ENCODE peak calls at places on chromosomes 5 and 9, in eight cellular contexts. G is heart left ventricle; O is endothelial cell of umbilical vein; H is endodermal cell; D is psoas muscle; T is gastrocnemius medialis; Y is CD4-positive, alpha-beta memory T cell; C is PC-9. W is an unnamed sample. For H3K4me1, the result is how much of the 10 kb centered on the place peaks cover.

GRCh38 chr5:82092-82491 is 9.9 kb upstream of the PLEKHG4B start:
- DNase-seq in G (no peak), D (no peak), Y (no peak), H (peak), C (peak), T (no peak), O (no peak), W (peak)

GRCh38 chr5:178231736-178232123 is 872 bp downstream of the PHYKPL start:
- DNase-seq in H (no peak), O (no peak), C (no peak), G (no peak), T (peak), D (no peak), Y (no peak), W (no peak)

GRCh38 chr5:34555699-34556513 is 100.2 kb upstream of the RAI14 start:
- DNase-seq in C (no peak), O (no peak), Y (no peak), G (no peak), H (no peak), T (no peak), D (no peak), W (no peak)

GRCh38 chr5:56178823-56179222 is 54.3 kb downstream of the ANKRD55 start:
- DNase-seq in D (no peak), Y (no peak), T (no peak), G (no peak), O (no peak), H (no peak), C (no peak), W (no peak)

GRCh38 chr5:126972062-126972895 is 58.1 kb downstream of the MARCHF3 start:
- DNase-seq in D (no peak), C (no peak), Y (peak), G (no peak), T (no peak), H (no peak), O (peak), W (no peak)

GRCh38 chr5:32115985-32116384 is 58.1 kb downstream of the GOLPH3 start:
- DNase-seq in D (no peak), O (no peak), T (no peak), G (no peak), Y (no peak), C (no peak), H (no peak), W (no peak)

GRCh38 chr5:10507575-10508024 is 56.3 kb upstream of the ANKRD33B start:
- DNase-seq in T (no peak), Y (no peak), D (no peak), O (peak), C (no peak), G (no peak), H (no peak), W (peak)

GRCh38 chr9:78982849-78983248 is 588.9 kb upstream of the TLE4 start:
- DNase-seq in Y (no peak), O (no peak), C (peak), G (no peak), H (no peak), T (no peak), D (no peak), W (no peak)

DNA sequence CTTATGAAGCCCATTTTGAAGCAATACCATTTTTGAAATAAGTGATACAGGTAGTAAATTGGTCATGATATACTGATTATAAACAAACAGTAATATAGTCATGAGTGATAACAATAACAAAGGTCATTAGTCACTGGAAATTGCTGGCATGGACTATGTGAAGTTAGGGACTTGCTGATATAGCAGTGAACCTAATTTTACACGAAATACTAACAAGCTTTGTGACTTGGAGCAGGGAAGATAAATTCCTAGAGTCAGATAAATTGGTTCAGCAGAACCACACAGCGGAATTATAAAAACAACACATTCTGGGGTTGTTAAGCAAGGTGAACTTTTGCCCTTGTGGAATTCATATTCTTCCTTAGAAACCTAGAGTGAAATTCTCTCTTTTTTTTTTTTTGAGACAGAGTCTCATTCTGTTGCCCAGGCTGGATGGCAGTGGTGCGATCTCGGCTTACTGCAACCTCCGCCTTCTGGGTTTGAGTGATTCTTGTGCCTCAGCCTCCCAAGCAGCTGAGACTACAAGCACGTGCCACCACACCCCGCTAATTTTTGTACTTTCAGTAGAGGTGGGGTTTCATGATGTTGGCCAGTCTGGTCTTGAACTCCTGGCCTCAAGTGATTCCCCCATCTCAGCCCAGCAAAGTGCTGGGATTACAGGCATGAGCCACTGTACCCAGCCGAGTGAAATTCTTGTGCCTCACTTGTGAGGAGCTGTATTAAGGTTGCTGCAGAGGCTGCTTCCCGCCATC is 6.0 kb downstream of the UGCG start:
- DNase-seq in C (no peak), G (no peak), Y (no peak), T (no peak), D (no peak), H (no peak), O (peak), W (no peak)
- H3K4me1 ChIP-seq in C (half or more), G (under half), Y (half or more), T (under half), D (under half), H (under half), O (under half), W (under half)

GRCh38 chr5:61624553-61624952 is 292.5 kb downstream of the ZSWIM6 start:
- DNase-seq in O (no peak), C (no peak), Y (no peak), G (no peak), T (no peak), H (no peak), D (no peak), W (no peak)
- H3K4me1 ChIP-seq in O (under half), C (under half), Y (under half), G (under half), T (under half), H (under half), D (under half), W (under half)

DNA sequence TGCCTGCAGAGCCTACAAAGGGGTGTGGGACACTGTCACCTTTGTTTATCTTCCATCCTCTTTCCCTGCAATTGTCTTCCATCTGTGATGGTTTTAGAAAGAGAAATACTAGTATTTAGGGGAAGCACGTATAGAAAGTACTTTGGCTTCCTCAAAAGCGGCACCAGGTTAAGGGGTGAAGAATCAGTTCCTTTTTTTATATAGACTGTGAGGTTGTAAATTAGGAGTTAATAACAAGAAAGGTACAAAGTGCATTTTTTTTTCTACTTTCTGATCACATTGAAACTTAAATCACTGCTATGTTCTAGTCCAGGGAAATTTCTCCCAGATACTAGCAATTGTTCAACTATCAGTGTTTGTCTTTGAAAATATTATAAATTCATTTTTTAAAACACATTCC is 219.3 kb downstream of the CEMIP2 start:
- DNase-seq in D (no peak), G (no peak), O (no peak), C (no peak), T (no peak), H (no peak), Y (no peak), W (no peak)
- H3K4me1 ChIP-seq in D (under half), G (under half), O (under half), C (under half), T (under half), H (under half), Y (under half), W (under half)

GRCh38 chr9:86112057-86112456 is 12.7 kb upstream of the GOLM1 start:
- DNase-seq in Y (no peak), H (peak), G (no peak), O (no peak), C (no peak), D (no peak), T (no peak), W (no peak)
- H3K4me1 ChIP-seq in Y (under half), H (under half), G (under half), O (under half), C (under half), D (under half), T (under half), W (under half)

W was measured in hepatocyte.